ENCODE peak calls at places on chromosomes 7 and 10, in six cellular contexts. One of them, this sample, is unnamed.

GRCh38 chr10:95767884-95768556 is 12.1 kb downstream of the ENTPD1 start:
- DNase-seq in A673: no peak
- DNase-seq in CD8-positive, alpha-beta T cell: no peak
- DNase-seq in astrocyte: no peak
- DNase-seq in ovary: no peak
- DNase-seq in IMR-90: peak; percentile 66
- DNase-seq in this sample: no peak

GRCh38 chr10:70328987-70329386 is 45.2 kb upstream of the NPFFR1 start:
- DNase-seq in astrocyte: peak; percentile 13
- DNase-seq in ovary: no peak
- DNase-seq in IMR-90: peak; percentile 28
- DNase-seq in A673: no peak
- DNase-seq in CD8-positive, alpha-beta T cell: no peak
- DNase-seq in this sample: no peak

GRCh38 chr7:105666324-105666723 is 85.0 kb upstream of the EFCAB10 start:
- DNase-seq in IMR-90: no peak
- DNase-seq in astrocyte: no peak
- DNase-seq in CD8-positive, alpha-beta T cell: no peak
- DNase-seq in A673: no peak
- DNase-seq in ovary: no peak
- DNase-seq in this sample: no peak

GRCh38 chr7:103154042-103154441 is 5.1 kb upstream of the NAPEPLD start:
- DNase-seq in astrocyte: no peak
- DNase-seq in ovary: no peak
- DNase-seq in IMR-90: no peak
- DNase-seq in A673: no peak
- DNase-seq in CD8-positive, alpha-beta T cell: no peak
- DNase-seq in this sample: no peak

GRCh38 chr7:24411226-24411625 is 127.2 kb downstream of the NPY start:
- DNase-seq in astrocyte: no peak
- DNase-seq in IMR-90: no peak
- DNase-seq in ovary: no peak
- DNase-seq in CD8-positive, alpha-beta T cell: no peak
- DNase-seq in A673: peak; percentile 4
- DNase-seq in this sample: no peak

GRCh38 chr7:11332865-11333228 is 359.2 kb downstream of the PHF14 start:
- DNase-seq in ovary: no peak
- DNase-seq in astrocyte: no peak
- DNase-seq in CD8-positive, alpha-beta T cell: no peak
- DNase-seq in A673: no peak
- DNase-seq in IMR-90: no peak
- DNase-seq in this sample: no peak

GRCh38 chr10:50417906-50418697 is 166.8 kb upstream of the ASAH2 start:
- DNase-seq in ovary: peak; percentile 55
- DNase-seq in CD8-positive, alpha-beta T cell: peak; percentile 18
- DNase-seq in A673: peak; percentile 85
- DNase-seq in IMR-90: peak; percentile 80
- DNase-seq in astrocyte: peak; percentile 86
- DNase-seq in this sample: peak; percentile 37

GRCh38 chr10:102502029-102502336 is 529 bp downstream of the ACTR1A start:
- DNase-seq in astrocyte: peak; percentile 98
- DNase-seq in A673: peak; percentile 99
- DNase-seq in CD8-positive, alpha-beta T cell: peak; percentile 97
- DNase-seq in IMR-90: peak; percentile 99
- DNase-seq in ovary: peak; percentile 99
- DNase-seq in this sample: peak; percentile 98

GRCh38 chr10:75654171-75654772 is 222.8 kb downstream of the LRMDA start:
- DNase-seq in astrocyte: peak; percentile 66
- DNase-seq in ovary: no peak
- DNase-seq in CD8-positive, alpha-beta T cell: no peak
- DNase-seq in IMR-90: no peak
- DNase-seq in A673: no peak
- DNase-seq in this sample: no peak

GRCh38 chr10:132522521-132523411 is 14.8 kb upstream of the INPP5A start:
- DNase-seq in A673: no peak
- DNase-seq in ovary: peak; percentile 24
- DNase-seq in CD8-positive, alpha-beta T cell: no peak
- DNase-seq in astrocyte: no peak
- DNase-seq in IMR-90: no peak
- DNase-seq in this sample: no peak

GRCh38 chr10:78540355-78541076 is 506.9 kb downstream of the RPS24 start:
- DNase-seq in CD8-positive, alpha-beta T cell: no peak
- DNase-seq in ovary: no peak
- DNase-seq in astrocyte: peak; percentile 44
- DNase-seq in IMR-90: peak; percentile 54
- DNase-seq in A673: no peak
- DNase-seq in this sample: no peak

GRCh38 chr10:78986419-78986818 is 82.3 kb upstream of the ZMIZ1 start:
- DNase-seq in IMR-90: peak; percentile 31
- DNase-seq in astrocyte: no peak
- DNase-seq in A673: no peak
- DNase-seq in ovary: no peak
- DNase-seq in CD8-positive, alpha-beta T cell: no peak
- DNase-seq in this sample: no peak

GRCh38 chr7:189719-190118 is 2.7 kb upstream of the FAM20C start:
- DNase-seq in CD8-positive, alpha-beta T cell: no peak
- DNase-seq in astrocyte: no peak
- DNase-seq in ovary: no peak
- DNase-seq in A673: no peak
- DNase-seq in IMR-90: no peak
- DNase-seq in this sample: no peak

GRCh38 chr10:101578192-101578591 is 9.9 kb downstream of the POLL start:
- DNase-seq in astrocyte: no peak
- DNase-seq in A673: no peak
- DNase-seq in IMR-90: no peak
- DNase-seq in CD8-positive, alpha-beta T cell: no peak
- DNase-seq in ovary: no peak
- DNase-seq in this sample: no peak

GRCh38 chr7:46146454-46147255 is 225.6 kb upstream of the IGFBP3 start:
- DNase-seq in IMR-90: peak; percentile 70
- DNase-seq in CD8-positive, alpha-beta T cell: no peak
- DNase-seq in ovary: no peak
- DNase-seq in A673: peak; percentile 21
- DNase-seq in astrocyte: peak; percentile 75
- DNase-seq in this sample: no peak

GRCh38 chr10:114758331-114758730 is 63.2 kb upstream of the FHIP2A start:
- DNase-seq in A673: no peak
- DNase-seq in CD8-positive, alpha-beta T cell: no peak
- DNase-seq in IMR-90: peak; percentile 21
- DNase-seq in ovary: no peak
- DNase-seq in astrocyte: peak; percentile 69
- DNase-seq in this sample: no peak

GRCh38 chr10:129973674-129974059 is 9.6 kb upstream of the EBF3 start:
- DNase-seq in IMR-90: no peak
- DNase-seq in astrocyte: no peak
- DNase-seq in A673: no peak
- DNase-seq in ovary: no peak
- DNase-seq in CD8-positive, alpha-beta T cell: no peak
- DNase-seq in this sample: no peak

GRCh38 chr7:155804897-155805825 is 7.1 kb downstream of the SHH start:
- DNase-seq in ovary: no peak
- DNase-seq in A673: peak; percentile 87
- DNase-seq in astrocyte: peak; percentile 60
- DNase-seq in CD8-positive, alpha-beta T cell: peak; percentile 52
- DNase-seq in IMR-90: peak; percentile 65
- DNase-seq in this sample: no peak

GRCh38 chr7:114217026-114217425 is 197.6 kb upstream of the FOXP2 start:
- DNase-seq in A673: no peak
- DNase-seq in astrocyte: no peak
- DNase-seq in ovary: no peak
- DNase-seq in CD8-positive, alpha-beta T cell: no peak
- DNase-seq in IMR-90: no peak
- DNase-seq in this sample: no peak

GRCh38 chr7:29606287-29606721 is 42.7 kb downstream of the PRR15 start:
- DNase-seq in CD8-positive, alpha-beta T cell: no peak
- DNase-seq in A673: no peak
- DNase-seq in astrocyte: peak; percentile 66
- DNase-seq in ovary: no peak
- DNase-seq in IMR-90: no peak
- DNase-seq in this sample: no peak

DNA sequence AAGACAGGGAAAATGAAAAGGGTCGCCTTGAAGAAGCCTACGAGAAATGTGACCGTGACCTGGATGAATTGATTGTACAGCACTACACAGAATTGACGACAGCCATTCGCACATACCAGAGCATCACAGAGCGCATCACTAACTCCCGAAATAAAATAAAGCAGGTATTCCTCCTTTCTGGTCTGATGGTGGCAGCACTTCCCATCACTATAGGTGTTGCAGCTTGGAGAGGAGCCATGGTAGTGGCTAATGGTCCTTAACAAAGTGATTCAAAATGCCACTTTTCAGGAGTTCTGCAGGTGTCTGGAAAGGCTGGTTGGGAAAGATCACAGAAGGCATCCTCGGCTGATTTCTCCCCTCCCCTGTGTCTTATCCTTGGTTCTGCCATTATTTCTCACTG is 22.1 kb downstream of the EXOC4 start:
- DNase-seq in A673: peak; percentile 8
- DNase-seq in IMR-90: no peak
- DNase-seq in CD8-positive, alpha-beta T cell: no peak
- DNase-seq in ovary: no peak
- DNase-seq in astrocyte: no peak
- DNase-seq in this sample: no peak
- TF ChIP-seq CTCF in A673: peak; percentile 32
- TF ChIP-seq CTCF in IMR-90: no peak
- TF ChIP-seq CTCF in CD8-positive, alpha-beta T cell: no peak
- TF ChIP-seq CTCF in ovary: no peak
- TF ChIP-seq CTCF in astrocyte: no peak
- TF ChIP-seq CTCF in this sample: no peak

GRCh38 chr10:86411281-86411841 is 44.8 kb upstream of the GRID1 start:
- DNase-seq in A673: peak; percentile 51
- DNase-seq in ovary: no peak
- DNase-seq in IMR-90: peak; percentile 86
- DNase-seq in astrocyte: peak; percentile 84
- DNase-seq in CD8-positive, alpha-beta T cell: peak; percentile 28
- DNase-seq in this sample: no peak

GRCh38 chr10:86409183-86409582 is 42.6 kb upstream of the GRID1 start:
- DNase-seq in A673: no peak
- DNase-seq in IMR-90: no peak
- DNase-seq in CD8-positive, alpha-beta T cell: no peak
- DNase-seq in ovary: no peak
- DNase-seq in astrocyte: no peak
- DNase-seq in this sample: no peak

GRCh38 chr10:86411852-86412550 is 45.4 kb upstream of the GRID1 start:
- DNase-seq in IMR-90: no peak
- DNase-seq in ovary: no peak
- DNase-seq in A673: no peak
- DNase-seq in astrocyte: no peak
- DNase-seq in CD8-positive, alpha-beta T cell: no peak
- DNase-seq in this sample: no peak

GRCh38 chr10:86413046-86413728 is 46.6 kb upstream of the GRID1 start:
- DNase-seq in A673: no peak
- DNase-seq in ovary: no peak
- DNase-seq in IMR-90: peak; percentile 59
- DNase-seq in astrocyte: peak; percentile 45
- DNase-seq in CD8-positive, alpha-beta T cell: no peak
- DNase-seq in this sample: no peak

DNA sequence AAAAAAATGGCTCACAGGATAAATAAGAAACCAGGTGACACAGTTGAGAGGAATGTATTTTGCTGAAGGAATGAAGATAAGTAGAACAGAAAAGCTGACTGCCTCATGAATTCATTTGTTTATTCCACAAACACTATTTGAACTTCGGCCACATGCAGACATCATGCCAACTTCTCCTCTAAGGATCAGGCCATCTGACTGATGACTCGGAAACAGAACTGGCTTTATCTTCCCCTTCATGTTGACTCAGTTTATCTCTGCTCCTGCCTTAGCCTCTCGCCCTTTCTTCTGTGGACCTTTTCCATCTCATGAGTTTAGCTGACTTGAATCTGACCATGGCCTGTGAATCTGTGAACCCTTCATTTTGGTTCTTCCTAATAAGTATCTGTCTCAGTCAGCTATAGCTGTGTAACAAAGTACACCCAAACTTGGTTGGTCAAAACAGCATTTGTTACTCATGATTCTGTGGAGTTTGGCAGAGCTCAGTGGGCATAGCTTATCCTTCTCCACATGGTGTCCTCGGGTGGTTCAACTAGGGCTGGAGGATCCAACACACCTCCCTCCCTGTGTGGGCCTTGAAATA is 44.0 kb upstream of the GRID1 start:
- DNase-seq in ovary: no peak
- DNase-seq in astrocyte: peak; percentile 79
- DNase-seq in A673: no peak
- DNase-seq in IMR-90: peak; percentile 89
- DNase-seq in CD8-positive, alpha-beta T cell: no peak
- DNase-seq in this sample: no peak
- H3K4me3 ChIP-seq in ovary: no peak overlapping the region
- H3K4me3 ChIP-seq in astrocyte: no peak overlapping the region
- H3K4me3 ChIP-seq in A673: no peak overlapping the region
- H3K4me3 ChIP-seq in IMR-90: no peak overlapping the region
- H3K4me3 ChIP-seq in CD8-positive, alpha-beta T cell: no peak overlapping the region
- H3K4me3 ChIP-seq in this sample: no peak overlapping the region

GRCh38 chr7:139660317-139661042 is 117.3 kb downstream of the HIPK2 start:
- DNase-seq in IMR-90: no peak
- DNase-seq in A673: no peak
- DNase-seq in ovary: no peak
- DNase-seq in astrocyte: peak; percentile 56
- DNase-seq in CD8-positive, alpha-beta T cell: no peak
- DNase-seq in this sample: no peak

GRCh38 chr7:139658919-139659675 is 118.7 kb downstream of the HIPK2 start:
- DNase-seq in A673: no peak
- DNase-seq in ovary: no peak
- DNase-seq in IMR-90: no peak
- DNase-seq in CD8-positive, alpha-beta T cell: no peak
- DNase-seq in astrocyte: no peak
- DNase-seq in this sample: no peak

GRCh38 chr7:139661875-139662274 is 115.9 kb downstream of the HIPK2 start:
- DNase-seq in A673: no peak
- DNase-seq in astrocyte: no peak
- DNase-seq in ovary: no peak
- DNase-seq in CD8-positive, alpha-beta T cell: no peak
- DNase-seq in IMR-90: no peak
- DNase-seq in this sample: no peak

GRCh38 chr7:139659922-139660316 is 117.9 kb downstream of the HIPK2 start:
- DNase-seq in IMR-90: no peak
- DNase-seq in ovary: no peak
- DNase-seq in CD8-positive, alpha-beta T cell: no peak
- DNase-seq in astrocyte: no peak
- DNase-seq in A673: no peak
- DNase-seq in this sample: no peak

GRCh38 chr7:139661043-139661440 is 116.8 kb downstream of the HIPK2 start:
- DNase-seq in astrocyte: no peak
- DNase-seq in A673: no peak
- DNase-seq in ovary: no peak
- DNase-seq in IMR-90: no peak
- DNase-seq in CD8-positive, alpha-beta T cell: no peak
- DNase-seq in this sample: no peak
- H3K4me1 ChIP-seq in astrocyte: peaks cover 14% of the 10 kb centered on the region
- H3K4me1 ChIP-seq in A673: no peaks in the 10 kb centered on the region
- H3K4me1 ChIP-seq in ovary: no peaks in the 10 kb centered on the region
- H3K4me1 ChIP-seq in IMR-90: peaks cover 12% of the 10 kb centered on the region
- H3K4me1 ChIP-seq in CD8-positive, alpha-beta T cell: no peaks in the 10 kb centered on the region
- H3K4me1 ChIP-seq in this sample: peaks cover 50% of the 10 kb centered on the region

DNA sequence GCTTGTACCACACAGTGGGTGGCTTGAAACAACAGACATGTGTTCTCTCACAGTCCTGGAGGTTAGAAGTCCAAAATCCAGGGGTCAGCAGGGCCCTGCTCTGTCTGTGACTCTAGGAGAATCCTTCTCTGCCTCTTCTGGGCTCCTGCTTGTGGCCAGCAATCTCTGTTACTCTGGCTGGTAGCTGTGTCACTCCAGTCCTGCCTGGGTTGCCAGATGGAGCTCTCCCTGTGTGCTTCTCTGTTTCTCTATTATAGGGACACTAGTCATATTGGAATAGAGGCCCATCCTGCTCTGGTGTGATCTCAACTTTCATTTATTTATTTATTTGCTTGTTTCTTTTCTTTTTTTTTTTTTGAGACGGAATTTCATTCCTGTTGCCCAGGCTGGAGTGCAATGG is 276.6 kb upstream of the GALNT17 start:
- DNase-seq in ovary: no peak
- DNase-seq in astrocyte: no peak
- DNase-seq in A673: no peak
- DNase-seq in CD8-positive, alpha-beta T cell: no peak
- DNase-seq in IMR-90: no peak
- DNase-seq in this sample: no peak
- TF ChIP-seq CTCF in ovary: no peak
- TF ChIP-seq CTCF in astrocyte: no peak
- TF ChIP-seq CTCF in A673: no peak
- TF ChIP-seq CTCF in CD8-positive, alpha-beta T cell: no peak
- TF ChIP-seq CTCF in IMR-90: no peak
- TF ChIP-seq CTCF in this sample: no peak